ENCODE peak calls at places on chromosome 1, in six cellular contexts. N is mucosa of descending colon; U is neuronal stem cell; S is PC-9; T is effector memory CD4-positive, alpha-beta T cell; I is upper lobe of left lung. J is an unnamed sample.

GRCh38 chr1:90936731-90937130 is 85.1 kb downstream of the ZNF644 start:
- DNase-seq in S (no peak), N (no peak), I (no peak), U (no peak), T (no peak), J (no peak)

GRCh38 chr1:168341576-168341975 is 60.9 kb downstream of the TBX19 start:
- DNase-seq in N (no peak), U (no peak), T (no peak), I (no peak), S (no peak), J (no peak)

GRCh38 chr1:225699336-225699735 is 46.4 kb upstream of the ENAH start:
- DNase-seq in T (no peak), S (no peak), U (no peak), N (no peak), I (no peak), J (no peak)

GRCh38 chr1:168834225-168834872 is 105.3 kb upstream of the DPT start:
- DNase-seq in U (no peak), I (no peak), T (no peak), S (no peak), N (no peak), J (peak; percentile 29)

GRCh38 chr1:163170331-163170730 is 32.4 kb downstream of the RGS5 start:
- DNase-seq in T (no peak), U (no peak), S (no peak), I (no peak), N (no peak), J (no peak)

GRCh38 chr1:59730759-59731478 is 83.8 kb upstream of the HOOK1 start:
- DNase-seq in S (peak; percentile 40), I (no peak), T (no peak), U (no peak), N (peak; percentile 63), J (peak; percentile 71)

GRCh38 chr1:53567458-53568250 is 108.5 kb downstream of the DMRTB1 start:
- DNase-seq in T (no peak), S (no peak), N (peak; percentile 6), U (no peak), I (no peak), J (no peak)

GRCh38 chr1:32266926-32267645 is 16.0 kb downstream of the LCK start:
- DNase-seq in U (no peak), N (no peak), I (no peak), T (no peak), S (no peak), J (no peak)

GRCh38 chr1:101295212-101295611 is 58.4 kb downstream of the S1PR1 start:
- DNase-seq in U (no peak), T (no peak), I (no peak), S (peak; percentile 24), N (no peak), J (peak; percentile 43)

GRCh38 chr1:246836169-246836568 is 95.6 kb downstream of the AHCTF1 start:
- DNase-seq in U (no peak), N (no peak), I (no peak), T (no peak), S (no peak), J (no peak)

GRCh38 chr1:87171199-87171598 is 157.5 kb upstream of the LMO4 start:
- DNase-seq in N (no peak), U (no peak), I (no peak), T (no peak), S (no peak), J (no peak)
- H3K36me3 ChIP-seq in N (no peaks in the 10 kb centered on the region), U (no peaks in the 10 kb centered on the region), I (no peaks in the 10 kb centered on the region), T (no peaks in the 10 kb centered on the region), S (no peaks in the 10 kb centered on the region), J (no peaks in the 10 kb centered on the region)

GRCh38 chr1:239008568-239008967 is 377.8 kb upstream of the CHRM3 start:
- DNase-seq in T (no peak), N (no peak), U (no peak), I (no peak), S (no peak), J (no peak)
- H3K36me3 ChIP-seq in T (no peaks in the 10 kb centered on the region), N (no peaks in the 10 kb centered on the region), U (no peaks in the 10 kb centered on the region), I (no peaks in the 10 kb centered on the region), S (no peaks in the 10 kb centered on the region), J (no peaks in the 10 kb centered on the region)

GRCh38 chr1:36905941-36906340 is 128.4 kb downstream of the GRIK3 start:
- DNase-seq in U (no peak), N (no peak), I (no peak), T (no peak), S (no peak), J (no peak)
- H3K36me3 ChIP-seq in U (no peaks in the 10 kb centered on the region), N (no peaks in the 10 kb centered on the region), I (no peaks in the 10 kb centered on the region), T (no peaks in the 10 kb centered on the region), S (no peaks in the 10 kb centered on the region), J (no peaks in the 10 kb centered on the region)

DNA sequence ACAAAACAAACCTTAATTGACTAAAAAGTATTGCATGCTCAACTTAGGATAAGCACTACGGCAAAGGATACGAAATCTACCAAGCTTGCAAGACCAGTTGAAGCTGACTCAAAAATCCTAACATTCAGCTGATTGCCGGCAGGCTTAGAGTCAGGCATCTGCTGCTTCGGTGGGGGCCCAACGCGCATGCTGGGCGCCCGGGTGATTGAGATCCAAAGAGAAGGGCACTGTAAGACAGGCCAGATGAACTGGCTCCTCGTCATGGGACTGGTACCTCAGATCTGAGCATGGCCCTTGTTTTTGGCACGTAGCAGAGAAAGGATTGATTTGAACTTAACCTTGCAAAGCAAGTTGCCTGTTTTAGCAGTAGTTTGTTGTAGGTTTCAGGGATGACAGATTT is 86.6 kb downstream of the PRDM2 start:
- DNase-seq in I (no peak), U (no peak), S (no peak), N (no peak), T (no peak), J (no peak)
- H3K36me3 ChIP-seq in I (peaks cover 12% of the 10 kb centered on the region), U (peaks cover 13% of the 10 kb centered on the region), S (no peaks in the 10 kb centered on the region), N (no peaks in the 10 kb centered on the region), T (peaks cover 66% of the 10 kb centered on the region), J (no peaks in the 10 kb centered on the region)